ENCODE peak calls at places on chromosome 2, in seven cellular contexts. One of them, this sample, is unnamed.

GRCh38 chr2:105856576-105856975 is 111.9 kb downstream of the NCK2 start:
- DNase-seq in Panc1: no peak
- DNase-seq in WTC11: no peak
- DNase-seq in CD4-positive, alpha-beta T cell: no peak
- DNase-seq in HFF-Myc: no peak
- DNase-seq in OCI-LY7: no peak
- DNase-seq in Calu3: no peak
- DNase-seq in this sample: no peak

GRCh38 chr2:119243621-119244020 is 20.0 kb downstream of the STEAP3 start:
- DNase-seq in Panc1: no peak
- DNase-seq in WTC11: no peak
- DNase-seq in CD4-positive, alpha-beta T cell: no peak
- DNase-seq in HFF-Myc: no peak
- DNase-seq in OCI-LY7: no peak
- DNase-seq in Calu3: no peak
- DNase-seq in this sample: no peak

GRCh38 chr2:127149384-127149783 is 42.4 kb upstream of the BIN1 start:
- DNase-seq in Panc1: no peak
- DNase-seq in WTC11: no peak
- DNase-seq in CD4-positive, alpha-beta T cell: no peak
- DNase-seq in HFF-Myc: peak; percentile 82
- DNase-seq in OCI-LY7: no peak
- DNase-seq in Calu3: no peak
- DNase-seq in this sample: no peak

GRCh38 chr2:74675090-74675489 is 21.0 kb downstream of the SEMA4F start:
- DNase-seq in Panc1: no peak
- DNase-seq in WTC11: peak; percentile 35
- DNase-seq in CD4-positive, alpha-beta T cell: no peak
- DNase-seq in HFF-Myc: no peak
- DNase-seq in OCI-LY7: no peak
- DNase-seq in Calu3: no peak
- DNase-seq in this sample: no peak

GRCh38 chr2:17136895-17137294 is 381.3 kb downstream of the RAD51AP2 start:
- DNase-seq in Panc1: no peak
- DNase-seq in WTC11: no peak
- DNase-seq in CD4-positive, alpha-beta T cell: no peak
- DNase-seq in HFF-Myc: no peak
- DNase-seq in OCI-LY7: no peak
- DNase-seq in Calu3: no peak
- DNase-seq in this sample: no peak

GRCh38 chr2:61557386-61557785 is 19.2 kb upstream of the XPO1 start:
- DNase-seq in Panc1: no peak
- DNase-seq in WTC11: no peak
- DNase-seq in CD4-positive, alpha-beta T cell: no peak
- DNase-seq in HFF-Myc: no peak
- DNase-seq in OCI-LY7: no peak
- DNase-seq in Calu3: no peak
- DNase-seq in this sample: no peak

GRCh38 chr2:75076088-75076487 is 117.6 kb downstream of the POLE4 start:
- DNase-seq in Panc1: no peak
- DNase-seq in WTC11: no peak
- DNase-seq in CD4-positive, alpha-beta T cell: no peak
- DNase-seq in HFF-Myc: no peak
- DNase-seq in OCI-LY7: no peak
- DNase-seq in Calu3: no peak
- DNase-seq in this sample: peak; percentile 40

GRCh38 chr2:17754773-17755425 is 961 bp downstream of the GEN1 start:
- DNase-seq in Panc1: no peak
- DNase-seq in WTC11: no peak
- DNase-seq in CD4-positive, alpha-beta T cell: no peak
- DNase-seq in HFF-Myc: no peak
- DNase-seq in OCI-LY7: no peak
- DNase-seq in Calu3: no peak
- DNase-seq in this sample: no peak

GRCh38 chr2:14451312-14451711 is 181.2 kb upstream of the LRATD1 start:
- DNase-seq in Panc1: no peak
- DNase-seq in WTC11: no peak
- DNase-seq in CD4-positive, alpha-beta T cell: no peak
- DNase-seq in HFF-Myc: no peak
- DNase-seq in OCI-LY7: no peak
- DNase-seq in Calu3: no peak
- DNase-seq in this sample: no peak

GRCh38 chr2:240933048-240933965 is 27.2 kb downstream of the CROCC2 start:
- DNase-seq in Panc1: no peak
- DNase-seq in WTC11: peak; percentile 10
- DNase-seq in CD4-positive, alpha-beta T cell: no peak
- DNase-seq in HFF-Myc: no peak
- DNase-seq in OCI-LY7: no peak
- DNase-seq in Calu3: no peak
- DNase-seq in this sample: no peak

GRCh38 chr2:240981871-240982800 is 16.3 kb upstream of the SNED1 start:
- DNase-seq in Panc1: no peak
- DNase-seq in WTC11: peak; percentile 10
- DNase-seq in CD4-positive, alpha-beta T cell: no peak
- DNase-seq in HFF-Myc: no peak
- DNase-seq in OCI-LY7: no peak
- DNase-seq in Calu3: no peak
- DNase-seq in this sample: no peak

GRCh38 chr2:197108758-197109157 is 182.3 kb upstream of the PGAP1 start:
- DNase-seq in Panc1: no peak
- DNase-seq in WTC11: no peak
- DNase-seq in CD4-positive, alpha-beta T cell: no peak
- DNase-seq in HFF-Myc: no peak
- DNase-seq in OCI-LY7: no peak
- DNase-seq in Calu3: no peak
- DNase-seq in this sample: no peak

GRCh38 chr2:101296314-101296809 is 12.1 kb downstream of the RNF149 start:
- DNase-seq in Panc1: no peak
- DNase-seq in WTC11: no peak
- DNase-seq in CD4-positive, alpha-beta T cell: no peak
- DNase-seq in HFF-Myc: peak; percentile 22
- DNase-seq in OCI-LY7: no peak
- DNase-seq in Calu3: no peak
- DNase-seq in this sample: no peak

GRCh38 chr2:200455958-200456421 is 53.9 kb downstream of the KCTD18 start:
- DNase-seq in Panc1: no peak
- DNase-seq in WTC11: no peak
- DNase-seq in CD4-positive, alpha-beta T cell: no peak
- DNase-seq in HFF-Myc: no peak
- DNase-seq in OCI-LY7: peak; percentile 58
- DNase-seq in Calu3: no peak
- DNase-seq in this sample: no peak

GRCh38 chr2:207385903-207386302 is 143.9 kb upstream of the CREB1 start:
- DNase-seq in Panc1: no peak
- DNase-seq in WTC11: no peak
- DNase-seq in CD4-positive, alpha-beta T cell: no peak
- DNase-seq in HFF-Myc: no peak
- DNase-seq in OCI-LY7: no peak
- DNase-seq in Calu3: no peak
- DNase-seq in this sample: no peak

GRCh38 chr2:60409207-60409871 is 144.1 kb downstream of the BCL11A start:
- DNase-seq in Panc1: no peak
- DNase-seq in WTC11: no peak
- DNase-seq in CD4-positive, alpha-beta T cell: no peak
- DNase-seq in HFF-Myc: no peak
- DNase-seq in OCI-LY7: no peak
- DNase-seq in Calu3: no peak
- DNase-seq in this sample: no peak

GRCh38 chr2:239302808-239303557 is 97.8 kb downstream of the HDAC4 start:
- DNase-seq in Panc1: no peak
- DNase-seq in WTC11: no peak
- DNase-seq in CD4-positive, alpha-beta T cell: no peak
- DNase-seq in HFF-Myc: no peak
- DNase-seq in OCI-LY7: no peak
- DNase-seq in Calu3: no peak
- DNase-seq in this sample: no peak

DNA sequence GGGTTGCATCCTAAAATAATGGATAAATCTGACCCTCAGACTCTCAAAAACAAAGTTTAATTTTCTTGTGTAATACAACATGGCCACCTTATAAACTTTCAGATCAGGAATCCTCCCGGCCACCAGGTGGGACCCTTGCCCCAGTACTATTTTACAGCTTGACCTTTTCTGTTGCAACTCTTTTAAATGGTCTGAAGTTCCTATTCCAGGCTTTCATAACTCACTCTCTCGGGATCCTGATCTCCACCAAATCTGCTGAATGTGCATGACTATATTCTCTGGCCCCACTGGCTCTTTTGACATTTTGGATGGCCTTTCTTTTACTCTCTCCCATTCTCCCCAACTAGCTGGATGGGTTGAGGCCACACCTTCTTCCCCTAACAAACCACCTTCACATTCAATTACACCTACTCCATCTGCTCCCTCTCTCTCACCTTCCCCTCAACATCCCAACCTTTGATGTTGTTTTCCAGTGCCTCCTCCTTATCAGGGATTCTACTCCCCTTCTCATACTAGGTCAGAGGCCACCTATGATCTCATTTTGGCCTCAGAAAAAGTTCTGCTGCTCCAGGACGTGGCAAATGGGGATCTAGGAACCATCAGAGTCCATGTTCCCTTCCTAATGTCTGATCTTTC is 70.8 kb downstream of the SESTD1 start:
- DNase-seq in Panc1: no peak
- DNase-seq in WTC11: no peak
- DNase-seq in CD4-positive, alpha-beta T cell: no peak
- DNase-seq in HFF-Myc: no peak
- DNase-seq in OCI-LY7: no peak
- DNase-seq in Calu3: no peak
- DNase-seq in this sample: no peak
- TF ChIP-seq CTCF in Panc1: no peak
- TF ChIP-seq CTCF in WTC11: no peak
- TF ChIP-seq CTCF in CD4-positive, alpha-beta T cell: no peak
- TF ChIP-seq CTCF in HFF-Myc: no peak
- TF ChIP-seq CTCF in OCI-LY7: peak; percentile 22
- TF ChIP-seq CTCF in Calu3: no peak
- TF ChIP-seq CTCF in this sample: no peak

GRCh38 chr2:42337356-42337820 is 23.6 kb downstream of the COX7A2L start:
- DNase-seq in Panc1: no peak
- DNase-seq in WTC11: no peak
- DNase-seq in CD4-positive, alpha-beta T cell: no peak
- DNase-seq in HFF-Myc: no peak
- DNase-seq in OCI-LY7: peak; percentile 4
- DNase-seq in Calu3: no peak
- DNase-seq in this sample: no peak
- TF ChIP-seq CTCF in Panc1: no peak
- TF ChIP-seq CTCF in WTC11: no peak
- TF ChIP-seq CTCF in CD4-positive, alpha-beta T cell: no peak
- TF ChIP-seq CTCF in HFF-Myc: no peak
- TF ChIP-seq CTCF in OCI-LY7: peak; percentile 31
- TF ChIP-seq CTCF in Calu3: no peak
- TF ChIP-seq CTCF in this sample: no peak

DNA sequence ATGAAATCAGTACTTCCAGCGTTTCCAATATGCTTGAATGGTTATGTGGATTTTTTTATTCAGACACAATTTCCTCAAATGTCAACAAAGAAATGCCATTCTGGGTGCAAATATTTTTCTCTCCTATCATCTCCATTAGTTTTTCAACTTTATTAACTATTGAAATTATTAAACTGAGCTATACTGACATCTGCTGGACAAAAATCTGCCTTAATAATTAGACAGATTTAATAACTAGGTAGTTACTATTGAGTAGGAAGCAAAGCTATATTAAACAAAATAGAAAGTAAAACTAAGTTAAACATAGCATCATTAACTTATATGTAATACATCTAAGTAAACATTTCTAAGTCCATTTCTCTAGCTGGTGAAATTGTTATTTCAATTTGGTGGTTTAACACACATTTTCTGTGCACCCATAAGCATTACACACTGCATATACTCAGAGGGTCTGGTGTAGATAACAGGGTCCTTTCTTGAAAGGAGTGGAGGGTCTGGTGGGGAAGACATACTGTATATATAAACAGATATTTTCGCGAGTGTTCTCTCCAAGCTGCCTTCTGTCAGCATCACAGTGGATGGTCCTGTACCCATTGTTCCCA is 77.0 kb downstream of the LANCL1 start:
- DNase-seq in Panc1: no peak
- DNase-seq in WTC11: no peak
- DNase-seq in CD4-positive, alpha-beta T cell: no peak
- DNase-seq in HFF-Myc: no peak
- DNase-seq in OCI-LY7: peak; percentile 14
- DNase-seq in Calu3: no peak
- DNase-seq in this sample: no peak
- TF ChIP-seq CTCF in Panc1: peak; percentile 45
- TF ChIP-seq CTCF in WTC11: no peak
- TF ChIP-seq CTCF in CD4-positive, alpha-beta T cell: no peak
- TF ChIP-seq CTCF in HFF-Myc: no peak
- TF ChIP-seq CTCF in OCI-LY7: peak; percentile 79
- TF ChIP-seq CTCF in Calu3: peak; percentile 15
- TF ChIP-seq CTCF in this sample: peak; percentile 60

DNA sequence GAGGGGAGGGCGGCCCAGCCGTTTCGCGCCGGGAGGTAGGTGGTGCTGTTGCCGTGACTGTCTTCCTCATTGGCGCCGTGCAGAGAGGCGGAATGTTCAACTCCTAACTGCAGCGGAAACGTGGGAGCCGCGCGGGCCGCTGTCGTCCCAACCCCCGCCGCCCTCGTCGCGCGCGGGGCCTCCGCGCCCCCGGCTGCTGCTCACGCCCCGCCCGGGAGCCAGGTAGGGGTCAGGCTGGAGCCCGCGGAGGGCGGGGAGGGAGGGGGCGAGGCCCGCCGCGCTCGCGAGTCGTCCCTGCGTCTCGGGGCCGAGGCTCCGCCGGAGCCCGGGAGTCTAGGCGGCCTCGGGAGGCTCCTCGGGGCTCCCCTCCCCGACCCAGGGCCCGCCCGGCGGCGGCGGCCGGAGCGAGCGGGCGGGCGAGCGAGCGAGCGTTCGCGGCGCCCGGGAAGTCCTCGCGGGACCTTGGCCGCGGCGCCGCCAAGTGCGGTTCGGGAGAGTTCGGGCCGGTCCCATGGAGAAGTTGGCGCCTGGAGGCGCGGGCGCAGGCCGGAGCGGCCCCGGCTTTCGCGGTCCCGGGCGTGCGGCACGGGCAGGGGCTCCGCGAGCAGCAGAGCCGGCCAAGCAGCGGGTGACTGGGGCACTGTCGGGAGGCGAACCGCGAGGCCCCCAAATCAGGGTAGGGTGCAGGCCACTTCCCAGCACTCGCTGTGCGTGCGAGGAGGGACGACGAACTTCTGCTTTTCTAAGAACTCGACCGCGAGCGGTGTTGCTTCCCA is at the start of gene MAP3K20:
- DNase-seq in Panc1: no peak
- DNase-seq in WTC11: peak; percentile 62
- DNase-seq in CD4-positive, alpha-beta T cell: peak; percentile 13
- DNase-seq in HFF-Myc: no peak
- DNase-seq in OCI-LY7: peak; percentile 78
- DNase-seq in Calu3: peak; percentile 67
- DNase-seq in this sample: no peak
- TF ChIP-seq CTCF in Panc1: peak; percentile 63
- TF ChIP-seq CTCF in WTC11: no peak
- TF ChIP-seq CTCF in CD4-positive, alpha-beta T cell: no peak
- TF ChIP-seq CTCF in HFF-Myc: peak; percentile 20
- TF ChIP-seq CTCF in OCI-LY7: peak; percentile 61
- TF ChIP-seq CTCF in Calu3: peak; percentile 31
- TF ChIP-seq CTCF in this sample: peak; percentile 43

DNA sequence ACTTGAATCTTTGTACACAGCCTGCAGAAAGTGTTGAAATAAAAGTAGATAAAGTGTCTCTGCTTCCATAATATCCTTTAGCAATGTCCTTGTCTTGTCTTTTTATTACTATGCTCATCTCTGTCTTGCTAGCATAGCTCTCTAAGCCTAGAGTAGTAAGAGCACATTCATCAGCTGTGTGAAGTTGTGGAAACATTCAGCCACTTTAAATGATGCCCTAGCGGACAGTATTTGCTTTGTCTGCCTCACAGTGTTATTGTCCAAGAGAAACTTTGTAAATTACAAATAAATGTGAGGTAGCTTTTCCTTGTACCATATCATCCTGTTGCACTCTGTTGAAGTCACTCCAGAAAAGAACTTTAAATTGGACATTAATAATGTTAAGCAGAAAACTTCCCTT is 60.3 kb upstream of the TTC21B start:
- DNase-seq in Panc1: no peak
- DNase-seq in WTC11: no peak
- DNase-seq in CD4-positive, alpha-beta T cell: no peak
- DNase-seq in HFF-Myc: no peak
- DNase-seq in OCI-LY7: no peak
- DNase-seq in Calu3: no peak
- DNase-seq in this sample: no peak
- TF ChIP-seq CTCF in Panc1: peak; percentile 12
- TF ChIP-seq CTCF in WTC11: no peak
- TF ChIP-seq CTCF in CD4-positive, alpha-beta T cell: no peak
- TF ChIP-seq CTCF in HFF-Myc: no peak
- TF ChIP-seq CTCF in OCI-LY7: no peak
- TF ChIP-seq CTCF in Calu3: no peak
- TF ChIP-seq CTCF in this sample: no peak

This sample was measured in D721Med.